ENCODE peak calls at places on chromosomes 12 and 14, in nine cellular contexts. Q is mucosa of gallbladder; J is kidney tubule cell; H is activated CD8-positive, alpha-beta memory T cell treated with anti-CD3 and anti-CD28 coated beads, Interleukin-2, amount 50 U/mL, for 4 hours; F is activated CD4-positive, CD25-positive, alpha-beta regulatory T cell treated with anti-CD3 and anti-CD28 coated beads, Interleukin-2, amount 50 U/mL, for 72 hours; R is HFFc6; S is iris pigment epithelial cell; Y is CD8-positive, alpha-beta T cell; L is prostate gland. Z is an unnamed sample.

GRCh38 chr14:78154827-78155226 is 15.3 kb upstream of the NRXN3 start:
- DNase-seq in Q (no peak), J (no peak), H (no peak), F (no peak), R (no peak), S (no peak), Y (no peak), L (no peak), Z (no peak)

GRCh38 chr12:51752490-51752889 is 96.0 kb downstream of the FIGNL2 start:
- DNase-seq in Q (peak; percentile 90), J (peak; percentile 90), H (no peak), F (no peak), R (peak; percentile 91), S (peak; percentile 78), Y (no peak), L (no peak), Z (no peak)

GRCh38 chr14:83779266-83779665 is 1750.7 kb upstream of the FLRT2 start:
- DNase-seq in Q (no peak), J (peak; percentile 90), H (no peak), F (no peak), R (peak; percentile 45), S (peak; percentile 91), Y (no peak), L (no peak), Z (no peak)

GRCh38 chr14:59215353-59215752 is 26.9 kb downstream of the DAAM1 start:
- DNase-seq in Q (peak; percentile 59), J (no peak), H (no peak), F (no peak), R (no peak), S (peak; percentile 48), Y (no peak), L (peak; percentile 91), Z (no peak)

GRCh38 chr12:24034160-24034559 is 84.7 kb upstream of the SOX5 start:
- DNase-seq in Q (no peak), J (no peak), H (no peak), F (no peak), R (no peak), S (peak; percentile 22), Y (no peak), L (no peak), Z (no peak)

GRCh38 chr12:78584695-78585094 is 279.9 kb upstream of the SYT1 start:
- DNase-seq in Q (no peak), J (peak; percentile 35), H (no peak), F (no peak), R (no peak), S (peak; percentile 31), Y (no peak), L (no peak), Z (no peak)

GRCh38 chr12:16473610-16474326 is 126.3 kb downstream of the MGST1 start:
- DNase-seq in Q (no peak), J (peak; percentile 13), H (no peak), F (no peak), R (peak; percentile 39), S (peak; percentile 68), Y (no peak), L (no peak), Z (no peak)

GRCh38 chr14:106268013-106268727 is 741.8 kb downstream of the TMEM121 start:
- DNase-seq in Q (peak; percentile 41), J (no peak), H (peak; percentile 77), F (peak; percentile 74), R (no peak), S (no peak), Y (peak; percentile 79), L (no peak), Z (no peak)

GRCh38 chr12:22100952-22101748 is 55.1 kb downstream of the CMAS start:
- DNase-seq in Q (peak; percentile 52), J (peak; percentile 52), H (peak; percentile 19), F (no peak), R (peak; percentile 3), S (peak; percentile 75), Y (peak; percentile 19), L (peak; percentile 46), Z (peak; percentile 57)

GRCh38 chr12:106101798-106102197 is 37.0 kb downstream of the NUAK1 start:
- DNase-seq in Q (no peak), J (no peak), H (no peak), F (no peak), R (no peak), S (no peak), Y (no peak), L (no peak), Z (no peak)

GRCh38 chr12:57118711-57119271 is 7.6 kb upstream of the STAT6 start:
- DNase-seq in Q (no peak), J (peak; percentile 93), H (no peak), F (no peak), R (peak; percentile 67), S (peak; percentile 51), Y (no peak), L (no peak), Z (peak; percentile 69)

GRCh38 chr14:59013672-59014298 is 174.7 kb upstream of the DAAM1 start:
- DNase-seq in Q (no peak), J (peak; percentile 42), H (no peak), F (no peak), R (peak; percentile 51), S (peak; percentile 87), Y (no peak), L (no peak), Z (no peak)

GRCh38 chr12:24554612-24555300 is 394.1 kb downstream of the BCAT1 start:
- DNase-seq in Q (no peak), J (no peak), H (no peak), F (no peak), R (no peak), S (no peak), Y (no peak), L (no peak), Z (no peak)

GRCh38 chr14:96039633-96040311 is 610 bp downstream of the C14orf132 start:
- DNase-seq in Q (no peak), J (no peak), H (peak; percentile 22), F (no peak), R (peak; percentile 20), S (peak; percentile 25), Y (peak; percentile 15), L (no peak), Z (no peak)

GRCh38 chr12:120167529-120168095 is 26.9 kb downstream of the GCN1 start:
- DNase-seq in Q (no peak), J (no peak), H (no peak), F (no peak), R (no peak), S (no peak), Y (no peak), L (no peak), Z (no peak)

GRCh38 chr14:105045710-105046326 is 19.4 kb downstream of the GPR132 start:
- DNase-seq in Q (peak; percentile 89), J (peak; percentile 76), H (peak; percentile 93), F (peak; percentile 97), R (peak; percentile 64), S (peak; percentile 60), Y (peak; percentile 98), L (peak; percentile 81), Z (peak; percentile 94)

GRCh38 chr14:99531221-99532096 is 50.2 kb downstream of the CCNK start:
- DNase-seq in Q (no peak), J (no peak), H (no peak), F (no peak), R (peak; percentile 39), S (peak; percentile 64), Y (no peak), L (no peak), Z (no peak)

GRCh38 chr12:131116437-131117117 is 162.9 kb downstream of the ADGRD1 start:
- DNase-seq in Q (peak; percentile 36), J (peak; percentile 49), H (no peak), F (peak; percentile 22), R (no peak), S (peak; percentile 9), Y (no peak), L (no peak), Z (peak; percentile 16)

GRCh38 chr12:75599061-75599460 is 87.7 kb upstream of the KRR1 start:
- DNase-seq in Q (no peak), J (no peak), H (no peak), F (no peak), R (no peak), S (no peak), Y (no peak), L (no peak), Z (no peak)

GRCh38 chr12:121224591-121224990 is 14.7 kb downstream of the P2RX4 start:
- DNase-seq in Q (no peak), J (no peak), H (no peak), F (no peak), R (no peak), S (no peak), Y (peak; percentile 52), L (no peak), Z (no peak)

GRCh38 chr14:34187645-34188044 is 236.8 kb upstream of the EGLN3 start:
- DNase-seq in Q (no peak), J (no peak), H (no peak), F (no peak), R (no peak), S (no peak), Y (no peak), L (no peak), Z (no peak)

GRCh38 chr12:66753810-66754209 is 74.9 kb upstream of the GRIP1 start:
- DNase-seq in Q (no peak), J (no peak), H (no peak), F (no peak), R (no peak), S (no peak), Y (no peak), L (no peak), Z (no peak)

GRCh38 chr12:79274571-79275064 is 410.0 kb downstream of the SYT1 start:
- DNase-seq in Q (no peak), J (peak; percentile 82), H (no peak), F (no peak), R (no peak), S (peak; percentile 2), Y (no peak), L (no peak), Z (no peak)

GRCh38 chr12:9115731-9116689 is at the start of gene A2M:
- DNase-seq in Q (peak; percentile 38), J (no peak), H (no peak), F (no peak), R (no peak), S (peak; percentile 1), Y (no peak), L (no peak), Z (no peak)

GRCh38 chr12:113149361-113150150 is at the start of gene CFAP73:
- DNase-seq in Q (peak; percentile 50), J (peak; percentile 93), H (no peak), F (no peak), R (peak; percentile 88), S (peak; percentile 84), Y (no peak), L (no peak), Z (no peak)

GRCh38 chr14:75646762-75647161 is 13.9 kb downstream of the ERG28 start:
- DNase-seq in Q (no peak), J (no peak), H (no peak), F (no peak), R (no peak), S (no peak), Y (no peak), L (no peak), Z (no peak)

GRCh38 chr12:106302401-106303201 is at the start of gene TCP11L2:
- DNase-seq in Q (peak; percentile 86), J (peak; percentile 77), H (peak; percentile 88), F (peak; percentile 93), R (peak; percentile 70), S (peak; percentile 73), Y (peak; percentile 93), L (peak; percentile 90), Z (peak; percentile 80)

GRCh38 chr12:76942276-76942675 is 63.5 kb upstream of the CSRP2 start:
- DNase-seq in Q (no peak), J (no peak), H (no peak), F (no peak), R (peak; percentile 66), S (peak; percentile 23), Y (no peak), L (no peak), Z (no peak)

GRCh38 chr14:105074601-105075053 is 9.4 kb upstream of the GPR132 start:
- DNase-seq in Q (no peak), J (no peak), H (no peak), F (no peak), R (no peak), S (no peak), Y (no peak), L (no peak), Z (peak; percentile 50)

GRCh38 chr12:111757361-111758119 is 9.2 kb upstream of the ALDH2 start:
- DNase-seq in Q (peak; percentile 51), J (peak; percentile 47), H (no peak), F (no peak), R (no peak), S (peak; percentile 74), Y (no peak), L (peak; percentile 61), Z (peak; percentile 57)

GRCh38 chr14:49512147-49512551 is 74.0 kb downstream of the RPS29 start:
- DNase-seq in Q (no peak), J (peak; percentile 89), H (no peak), F (no peak), R (peak; percentile 63), S (peak; percentile 40), Y (no peak), L (no peak), Z (no peak)

Z was measured in CD14-positive monocyte.